ENCODE peak calls at places on chromosomes 3 and 15, in four cellular contexts. One of them, this sample, is unnamed.

GRCh38 chr3:128879991-128880390 is 571 bp downstream of the ACAD9 start:
- DNase-seq in K562: no peak
- DNase-seq in HepG2: no peak
- DNase-seq in WTC11: no peak
- DNase-seq in this sample: no peak

GRCh38 chr15:34583399-34584320 is at the start of gene GOLGA8B:
- DNase-seq in K562: peak; percentile 92
- DNase-seq in HepG2: peak; percentile 64
- DNase-seq in WTC11: peak; percentile 75
- DNase-seq in this sample: peak; percentile 87

GRCh38 chr3:133573629-133574194 is at the start of gene CDV3:
- DNase-seq in HepG2: no peak
- DNase-seq in WTC11: no peak
- DNase-seq in K562: no peak
- DNase-seq in this sample: no peak

GRCh38 chr3:95460274-95460673 is 1354.1 kb upstream of the EPHA6 start:
- DNase-seq in K562: no peak
- DNase-seq in HepG2: no peak
- DNase-seq in WTC11: no peak
- DNase-seq in this sample: no peak

GRCh38 chr3:58176185-58176530 is 34.6 kb downstream of the DNASE1L3 start:
- DNase-seq in HepG2: no peak
- DNase-seq in WTC11: no peak
- DNase-seq in K562: no peak
- DNase-seq in this sample: no peak

GRCh38 chr3:185157347-185157746 is 4.5 kb upstream of the C3orf70 start:
- DNase-seq in WTC11: no peak
- DNase-seq in K562: no peak
- DNase-seq in HepG2: no peak
- DNase-seq in this sample: no peak

GRCh38 chr3:99468918-99469317 is 169.5 kb upstream of the COL8A1 start:
- DNase-seq in HepG2: no peak
- DNase-seq in WTC11: no peak
- DNase-seq in K562: no peak
- DNase-seq in this sample: no peak

GRCh38 chr15:41285285-41285684 is 47.1 kb downstream of the OIP5 start:
- DNase-seq in HepG2: no peak
- DNase-seq in K562: no peak
- DNase-seq in WTC11: no peak
- DNase-seq in this sample: no peak

GRCh38 chr3:76131396-76132153 is 346.2 kb upstream of the ZNF717 start:
- DNase-seq in WTC11: no peak
- DNase-seq in K562: no peak
- DNase-seq in HepG2: no peak
- DNase-seq in this sample: no peak

GRCh38 chr15:64651573-64652260 is 123.7 kb downstream of the RBPMS2 start:
- DNase-seq in WTC11: no peak
- DNase-seq in HepG2: peak; percentile 85
- DNase-seq in K562: no peak
- DNase-seq in this sample: no peak
- TF ChIP-seq NR3C1 in WTC11: no peak
- TF ChIP-seq NR3C1 in HepG2: no peak
- TF ChIP-seq NR3C1 in K562: no peak
- TF ChIP-seq NR3C1 in this sample: no peak

DNA sequence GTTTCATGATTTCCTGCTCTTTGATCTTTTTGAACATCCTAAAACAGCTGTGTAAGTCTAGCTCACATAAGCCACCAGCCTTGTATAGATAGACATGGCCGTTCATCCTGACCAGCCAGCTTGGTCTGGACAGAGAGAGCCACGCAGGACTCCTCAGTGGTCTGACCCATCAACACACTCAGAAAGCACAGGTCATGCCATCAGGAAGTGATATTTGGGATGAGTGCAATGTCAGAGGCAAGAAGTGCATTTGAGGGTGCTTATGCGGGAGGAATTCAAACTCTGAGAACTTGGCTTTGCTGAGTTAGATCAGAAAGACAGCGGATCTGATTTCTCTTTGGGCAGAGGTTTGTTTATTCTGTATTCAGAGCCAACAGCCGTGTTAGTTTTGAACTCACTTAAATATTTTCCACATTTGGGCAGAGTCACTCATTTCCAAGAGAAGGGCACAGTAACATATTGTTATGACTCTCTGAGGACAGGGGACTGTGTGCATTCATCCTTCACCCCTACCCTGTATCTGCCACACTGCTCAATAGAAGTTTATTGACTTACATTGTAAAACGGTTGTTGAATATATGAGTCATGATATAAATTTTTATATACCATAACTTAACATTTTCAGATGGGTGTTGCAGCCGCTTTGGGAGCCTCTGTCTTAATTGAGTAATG is 225.3 kb upstream of the LYSMD4 start:
- DNase-seq in HepG2: no peak
- DNase-seq in K562: no peak
- DNase-seq in WTC11: no peak
- DNase-seq in this sample: no peak
- TF ChIP-seq NR3C1 in HepG2: no peak
- TF ChIP-seq NR3C1 in K562: no peak
- TF ChIP-seq NR3C1 in WTC11: no peak
- TF ChIP-seq NR3C1 in this sample: no peak

GRCh38 chr3:134640872-134641470 is 9.9 kb downstream of the KY start:
- DNase-seq in HepG2: peak; percentile 26
- DNase-seq in K562: peak; percentile 25
- DNase-seq in WTC11: peak; percentile 57
- DNase-seq in this sample: peak; percentile 14
- TF ChIP-seq NR3C1 in HepG2: no peak
- TF ChIP-seq NR3C1 in K562: no peak
- TF ChIP-seq NR3C1 in WTC11: no peak
- TF ChIP-seq NR3C1 in this sample: no peak

GRCh38 chr3:123652346-123652984 is 67.6 kb upstream of the HACD2 start:
- DNase-seq in WTC11: peak; percentile 89
- DNase-seq in K562: peak; percentile 71
- DNase-seq in HepG2: peak; percentile 62
- DNase-seq in this sample: peak; percentile 58
- TF ChIP-seq NR3C1 in WTC11: no peak
- TF ChIP-seq NR3C1 in K562: no peak
- TF ChIP-seq NR3C1 in HepG2: no peak
- TF ChIP-seq NR3C1 in this sample: no peak

DNA sequence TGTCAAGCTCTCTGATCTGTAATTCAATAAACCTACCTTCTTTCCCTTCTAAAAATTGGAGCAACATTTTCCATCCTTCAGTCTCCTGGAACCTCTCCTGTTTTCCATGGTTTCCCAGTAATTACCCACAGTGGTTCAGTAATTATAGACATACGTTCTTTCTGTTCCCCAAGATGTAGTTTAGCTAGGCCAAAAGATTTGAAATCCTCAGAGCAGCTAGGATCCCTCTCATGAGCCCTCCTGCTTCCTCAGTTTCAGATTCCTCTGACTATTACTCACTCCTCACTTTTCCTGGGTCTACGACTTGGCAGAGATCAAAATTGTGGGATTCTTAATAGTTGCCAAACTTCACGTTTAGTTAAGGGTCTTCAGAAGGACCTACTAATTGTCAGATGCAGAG is 76.9 kb upstream of the IGSF10 start:
- DNase-seq in K562: no peak
- DNase-seq in HepG2: no peak
- DNase-seq in WTC11: no peak
- DNase-seq in this sample: no peak
- TF ChIP-seq NR3C1 in K562: no peak
- TF ChIP-seq NR3C1 in HepG2: no peak
- TF ChIP-seq NR3C1 in WTC11: no peak
- TF ChIP-seq NR3C1 in this sample: no peak

GRCh38 chr15:38624248-38625214 is 59.9 kb upstream of the RASGRP1 start:
- DNase-seq in WTC11: no peak
- DNase-seq in K562: no peak
- DNase-seq in HepG2: no peak
- DNase-seq in this sample: no peak
- TF ChIP-seq NR3C1 in WTC11: no peak
- TF ChIP-seq NR3C1 in K562: no peak
- TF ChIP-seq NR3C1 in HepG2: no peak
- TF ChIP-seq NR3C1 in this sample: no peak

GRCh38 chr3:44454258-44454657 is 23.2 kb downstream of the ZNF445 start:
- DNase-seq in WTC11: no peak
- DNase-seq in K562: peak; percentile 3
- DNase-seq in HepG2: no peak
- DNase-seq in this sample: no peak
- TF ChIP-seq NR3C1 in WTC11: no peak
- TF ChIP-seq NR3C1 in K562: no peak
- TF ChIP-seq NR3C1 in HepG2: no peak
- TF ChIP-seq NR3C1 in this sample: no peak

GRCh38 chr3:136617123-136617700 is 135.0 kb downstream of the STAG1 start:
- DNase-seq in K562: peak; percentile 35
- DNase-seq in HepG2: peak; percentile 16
- DNase-seq in WTC11: no peak
- DNase-seq in this sample: peak; percentile 14

GRCh38 chr3:136626448-136626847 is 125.7 kb downstream of the STAG1 start:
- DNase-seq in WTC11: no peak
- DNase-seq in HepG2: no peak
- DNase-seq in K562: no peak
- DNase-seq in this sample: no peak

GRCh38 chr3:136624894-136625815 is 127.0 kb downstream of the STAG1 start:
- DNase-seq in K562: no peak
- DNase-seq in WTC11: no peak
- DNase-seq in HepG2: peak; percentile 90
- DNase-seq in this sample: peak; percentile 60

GRCh38 chr3:136624381-136624780 is 127.8 kb downstream of the STAG1 start:
- DNase-seq in K562: no peak
- DNase-seq in HepG2: no peak
- DNase-seq in WTC11: no peak
- DNase-seq in this sample: no peak

DNA sequence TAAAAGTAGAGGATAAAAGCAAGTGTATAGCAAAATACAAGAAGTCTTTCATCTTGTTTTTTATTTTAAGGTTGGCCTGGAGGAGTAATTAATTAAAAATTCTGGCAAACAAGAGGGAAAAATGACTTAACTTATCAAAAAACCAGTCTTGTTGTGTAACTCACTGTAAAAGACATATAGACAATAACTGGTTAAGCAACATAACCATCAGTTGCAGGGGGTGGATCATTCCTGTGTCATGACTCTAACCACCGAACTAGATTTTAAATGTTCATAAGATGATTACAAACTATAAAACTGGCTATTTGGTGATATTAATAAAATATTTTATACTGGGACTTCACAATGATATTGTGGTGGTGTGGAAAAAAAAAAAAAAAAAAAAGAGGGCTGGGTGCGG is 130.6 kb downstream of the STAG1 start:
- DNase-seq in HepG2: no peak
- DNase-seq in K562: no peak
- DNase-seq in WTC11: no peak
- DNase-seq in this sample: no peak
- TF ChIP-seq NR3C1 in HepG2: no peak
- TF ChIP-seq NR3C1 in K562: no peak
- TF ChIP-seq NR3C1 in WTC11: no peak
- TF ChIP-seq NR3C1 in this sample: no peak

DNA sequence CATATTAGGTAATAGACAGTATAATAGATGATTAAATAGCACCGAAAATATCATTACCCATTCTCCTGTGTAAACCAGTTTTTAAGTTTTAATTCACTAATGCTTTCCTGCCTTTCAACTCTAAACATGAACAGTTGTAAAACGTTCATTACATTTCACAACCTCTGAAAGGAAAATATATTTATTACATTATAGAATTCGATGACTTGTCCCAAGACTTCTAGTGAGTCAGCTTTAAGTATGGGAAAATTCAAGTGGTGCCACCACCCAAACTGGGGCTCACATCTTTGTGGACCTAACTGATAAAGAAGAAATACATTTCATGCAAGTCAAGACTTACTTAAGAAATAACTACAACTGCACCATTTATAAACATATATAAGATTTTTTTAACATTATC is 2.0 kb downstream of the TRIM59 start:
- DNase-seq in WTC11: no peak
- DNase-seq in K562: no peak
- DNase-seq in HepG2: no peak
- DNase-seq in this sample: no peak
- TF ChIP-seq NR3C1 in WTC11: no peak
- TF ChIP-seq NR3C1 in K562: no peak
- TF ChIP-seq NR3C1 in HepG2: no peak
- TF ChIP-seq NR3C1 in this sample: no peak

This sample was measured in A549.